ENCODE peak calls at places on chromosomes 6 and 20, in nine cellular contexts. B is fibroblast of lung, N is left ventricle myocardium inferior, R is lower leg skin, E is dorsolateral prefrontal cortex, V is ascending aorta, M is MM.1S, O is GM23338, U is body of pancreas. K is an unnamed sample.

GRCh38 chr6:61640463-61640862 is 645.6 kb downstream of the KHDRBS2 start:
- DNase-seq in V (no peak), O (peak; percentile 1), M (no peak), R (no peak), B (no peak), U (no peak), N (no peak), E (no peak), K (no peak)

GRCh38 chr6:110342759-110343158 is 15.4 kb downstream of the METTL24 start:
- DNase-seq in U (no peak), O (no peak), M (no peak), N (no peak), E (no peak), B (no peak), V (no peak), R (no peak), K (no peak)

GRCh38 chr20:48667889-48668413 is 159.8 kb downstream of the PREX1 start:
- DNase-seq in N (no peak), O (no peak), E (no peak), U (no peak), R (no peak), M (no peak), B (peak; percentile 44), V (no peak), K (no peak)

GRCh38 chr20:3843490-3843889 is 3.1 kb upstream of the MAVS start:
- DNase-seq in N (no peak), U (no peak), V (no peak), E (no peak), O (no peak), M (no peak), R (no peak), B (peak; percentile 45), K (no peak)

GRCh38 chr6:7129784-7130569 is 22.2 kb downstream of the RREB1 start:
- DNase-seq in B (peak; percentile 77), U (peak; percentile 85), N (no peak), R (no peak), O (no peak), M (no peak), V (peak; percentile 70), E (no peak), K (no peak)

GRCh38 chr6:31125586-31126363 is 5.5 kb upstream of the CDSN start:
- DNase-seq in B (peak; percentile 45), N (peak; percentile 36), M (no peak), O (no peak), E (no peak), R (no peak), U (no peak), V (no peak), K (no peak)

GRCh38 chr20:51898788-51899187 is 96.5 kb upstream of the SALL4 start:
- DNase-seq in M (no peak), E (no peak), V (no peak), R (no peak), B (no peak), N (no peak), O (no peak), U (no peak), K (no peak)

GRCh38 chr20:50387996-50388332 is 122.2 kb upstream of the PTPN1 start:
- DNase-seq in E (no peak), V (no peak), O (no peak), U (no peak), R (no peak), N (no peak), M (no peak), B (peak; percentile 29), K (no peak)

GRCh38 chr6:115055579-115055978 is 712.8 kb upstream of the HS3ST5 start:
- DNase-seq in O (no peak), N (no peak), M (no peak), R (no peak), U (no peak), V (no peak), E (no peak), B (no peak), K (no peak)

GRCh38 chr20:63139856-63140255 is 76.1 kb downstream of the YTHDF1 start:
- DNase-seq in R (no peak), E (no peak), O (no peak), B (no peak), V (no peak), N (no peak), M (no peak), U (no peak), K (no peak)

GRCh38 chr20:48812600-48813445 is 15.0 kb downstream of the PREX1 start:
- DNase-seq in B (no peak), M (no peak), O (no peak), E (no peak), N (no peak), R (no peak), U (no peak), V (no peak), K (no peak)

GRCh38 chr6:38169221-38169674 is 349.7 kb downstream of the ZFAND3 start:
- DNase-seq in O (peak; percentile 52), U (no peak), M (no peak), N (no peak), R (no peak), B (no peak), V (no peak), E (no peak), K (no peak)
- TF ChIP-seq CTCF in O (peak; percentile 58), U (no peak), M (no peak), N (peak; percentile 26), R (no peak), B (no peak), V (no peak), E (no peak), K (no peak)

GRCh38 chr6:160532315-160532714 is 131.8 kb downstream of the LPA start:
- DNase-seq in N (no peak), R (peak; percentile 21), V (no peak), U (no peak), O (no peak), B (no peak), E (no peak), M (no peak), K (no peak)

GRCh38 chr6:160535270-160535669 is 128.8 kb downstream of the LPA start:
- DNase-seq in E (no peak), O (no peak), N (no peak), V (no peak), B (no peak), U (no peak), M (no peak), R (no peak), K (no peak)

GRCh38 chr6:160534050-160534696 is 129.9 kb downstream of the LPA start:
- DNase-seq in E (peak; percentile 66), R (peak; percentile 91), B (peak; percentile 21), O (peak; percentile 79), U (peak; percentile 50), M (peak; percentile 7), V (peak; percentile 80), N (peak; percentile 22), K (no peak)
- H3K4me3 ChIP-seq in E (peak overlapping the region; percentile 43), R (no peak overlapping the region), B (peak overlapping the region; percentile 12), O (peak overlapping the region; percentile 44), U (no peak overlapping the region), M (no peak overlapping the region), V (peak overlapping the region; percentile 39), N (peak overlapping the region; percentile 34), K (no peak overlapping the region)

GRCh38 chr20:44746367-44747165 is 901 bp downstream of the KCNK15 start:
- DNase-seq in O (peak; percentile 52), N (no peak), V (no peak), M (no peak), B (no peak), U (peak; percentile 56), R (no peak), E (no peak), K (no peak)

GRCh38 chr20:44747166-44748004 is 1.7 kb downstream of the KCNK15 start:
- DNase-seq in E (peak; percentile 79), R (peak; percentile 96), N (peak; percentile 67), B (peak; percentile 60), V (peak; percentile 92), O (peak; percentile 97), U (peak; percentile 91), M (peak; percentile 55), K (no peak)

GRCh38 chr20:44752099-44752931 is 6.7 kb downstream of the KCNK15 start:
- DNase-seq in U (no peak), O (no peak), B (no peak), V (no peak), M (no peak), E (no peak), R (no peak), N (no peak), K (no peak)

GRCh38 chr20:44748005-44748370 is 2.3 kb downstream of the KCNK15 start:
- DNase-seq in N (no peak), U (no peak), E (no peak), B (no peak), O (no peak), M (no peak), R (no peak), V (no peak), K (no peak)

GRCh38 chr20:44750081-44750805 is 4.6 kb downstream of the KCNK15 start:
- DNase-seq in E (no peak), O (peak; percentile 56), M (no peak), U (peak; percentile 18), N (no peak), V (no peak), R (no peak), B (no peak), K (no peak)
- TF ChIP-seq CTCF in E (no peak), O (peak; percentile 64), M (no peak), U (no peak), N (peak; percentile 68), V (no peak), R (no peak), B (no peak), K (peak; percentile 27)

GRCh38 chr6:170437719-170438401 is 115.2 kb downstream of the PSMB1 start:
- DNase-seq in U (no peak), V (peak; percentile 51), O (no peak), E (no peak), M (no peak), R (peak; percentile 81), B (peak; percentile 40), N (no peak), K (no peak)
- H3K4me3 ChIP-seq in U (no peak overlapping the region), V (peak overlapping the region; percentile 41), O (no peak overlapping the region), E (peak overlapping the region; percentile 57), M (no peak overlapping the region), R (no peak overlapping the region), B (no peak overlapping the region), N (peak overlapping the region; percentile 56), K (no peak overlapping the region)

GRCh38 chr20:38290829-38291581 is 13.0 kb upstream of the BPI start:
- DNase-seq in O (peak; percentile 92), E (no peak), M (no peak), R (no peak), U (no peak), V (peak; percentile 64), N (peak; percentile 50), B (peak; percentile 83), K (no peak)
- TF ChIP-seq CTCF in O (peak; percentile 89), E (peak; percentile 34), M (peak; percentile 25), R (no peak), U (no peak), V (peak; percentile 29), N (peak; percentile 56), B (peak; percentile 58), K (peak; percentile 49)